ENCODE peak calls at places on chromosomes 6 and 20, in ten cellular contexts. N is CD8-positive, alpha-beta T cell; Y is A549; J is osteoblast; A is cardiac muscle cell; V is left lung; T is PC-9; H is heart right ventricle; I is foreskin fibroblast; X is astrocyte of the cerebellum. M is an unnamed sample.

GRCh38 chr6:144150673-144151009 is 324 bp downstream of the STX11 start:
- DNase-seq in N (peak), Y (peak), J (no peak), A (no peak), V (no peak), T (no peak), H (peak), I (peak), X (no peak), M (no peak)

GRCh38 chr6:147503587-147503986 is 4.9 kb upstream of the SAMD5 start:
- DNase-seq in N (no peak), Y (no peak), J (peak), A (no peak), V (no peak), T (no peak), H (no peak), I (no peak), X (no peak), M (no peak)

GRCh38 chr20:3420211-3420707 is 12.8 kb upstream of the DNAAF9 start:
- DNase-seq in N (peak), Y (no peak), J (no peak), A (peak), V (peak), T (no peak), H (no peak), I (peak), X (no peak), M (peak)

GRCh38 chr6:80215063-80215462 is 108.6 kb downstream of the BCKDHB start:
- DNase-seq in N (no peak), Y (no peak), J (no peak), A (no peak), V (no peak), T (no peak), H (no peak), I (no peak), X (no peak), M (no peak)

GRCh38 chr6:20205722-20206154 is 6.5 kb downstream of the MBOAT1 start:
- DNase-seq in N (no peak), Y (no peak), J (no peak), A (no peak), V (peak), T (no peak), H (no peak), I (no peak), X (no peak), M (no peak)

GRCh38 chr6:79420054-79420453 is 117.2 kb downstream of the LCA5 start:
- DNase-seq in N (no peak), Y (no peak), J (no peak), A (no peak), V (no peak), T (no peak), H (no peak), I (no peak), X (no peak), M (no peak)

GRCh38 chr6:139161817-139162284 is 27.0 kb downstream of the HECA start:
- DNase-seq in N (peak), Y (no peak), J (no peak), A (no peak), V (no peak), T (no peak), H (no peak), I (peak), X (no peak), M (no peak)

GRCh38 chr20:6006603-6006949 is 47.3 kb downstream of the LRRN4 start:
- DNase-seq in N (no peak), Y (no peak), J (no peak), A (no peak), V (no peak), T (no peak), H (no peak), I (no peak), X (no peak), M (no peak)

GRCh38 chr6:140711019-140711613 is 1336.7 kb upstream of the CITED2 start:
- DNase-seq in N (no peak), Y (no peak), J (no peak), A (no peak), V (no peak), T (no peak), H (no peak), I (no peak), X (no peak), M (no peak)

GRCh38 chr20:37986873-37987601 is 46.2 kb downstream of the TTI1 start:
- DNase-seq in N (no peak), Y (no peak), J (no peak), A (no peak), V (peak), T (peak), H (peak), I (peak), X (no peak), M (peak)

GRCh38 chr20:49112596-49113274 is 66.6 kb downstream of the CSE1L start:
- DNase-seq in N (no peak), Y (no peak), J (peak), A (no peak), V (no peak), T (no peak), H (no peak), I (peak), X (no peak), M (no peak)

GRCh38 chr20:47274449-47275108 is 81.9 kb downstream of the ZMYND8 start:
- DNase-seq in N (no peak), Y (peak), J (peak), A (peak), V (no peak), T (no peak), H (no peak), I (peak), X (peak), M (peak)

GRCh38 chr6:44373787-44374186 is 13.7 kb upstream of the CDC5L start:
- DNase-seq in N (no peak), Y (no peak), J (no peak), A (no peak), V (no peak), T (no peak), H (no peak), I (no peak), X (no peak), M (no peak)

GRCh38 chr20:21175433-21175832 is 49.6 kb downstream of the KIZ start:
- DNase-seq in N (no peak), Y (no peak), J (no peak), A (no peak), V (no peak), T (no peak), H (no peak), I (no peak), X (no peak), M (no peak)

GRCh38 chr20:41418739-41419293 is 52.2 kb upstream of the EMILIN3 start:
- DNase-seq in N (no peak), Y (no peak), J (no peak), A (no peak), V (no peak), T (no peak), H (no peak), I (no peak), X (no peak), M (no peak)

GRCh38 chr20:35344354-35344837 is 52.2 kb upstream of the FAM83C start:
- DNase-seq in N (no peak), Y (no peak), J (peak), A (peak), V (no peak), T (peak), H (peak), I (peak), X (peak), M (no peak)

GRCh38 chr6:157561037-157561790 is 180.2 kb downstream of the ZDHHC14 start:
- DNase-seq in N (no peak), Y (no peak), J (no peak), A (no peak), V (no peak), T (no peak), H (no peak), I (no peak), X (no peak), M (no peak)

GRCh38 chr20:61803903-61804804 is 261.5 kb downstream of the TAF4 start:
- DNase-seq in N (no peak), Y (no peak), J (peak), A (peak), V (no peak), T (no peak), H (no peak), I (peak), X (no peak), M (no peak)

GRCh38 chr6:148906386-148906785 is 159.6 kb downstream of the UST start:
- DNase-seq in N (no peak), Y (no peak), J (no peak), A (no peak), V (no peak), T (no peak), H (no peak), I (no peak), X (no peak), M (no peak)

GRCh38 chr6:125025164-125025854 is 63.1 kb downstream of the RNF217 start:
- DNase-seq in N (no peak), Y (no peak), J (no peak), A (no peak), V (no peak), T (no peak), H (no peak), I (no peak), X (no peak), M (no peak)

GRCh38 chr6:3001773-3002293 is 2.1 kb downstream of the NQO2 start:
- DNase-seq in N (no peak), Y (peak), J (peak), A (peak), V (no peak), T (no peak), H (no peak), I (peak), X (no peak), M (peak)

GRCh38 chr6:154606457-154606856 is 96.0 kb upstream of the CNKSR3 start:
- DNase-seq in N (peak), Y (no peak), J (no peak), A (peak), V (no peak), T (no peak), H (no peak), I (no peak), X (no peak), M (no peak)

GRCh38 chr6:102759415-102759814 is 1365.9 kb downstream of the GRIK2 start:
- DNase-seq in N (no peak), Y (no peak), J (no peak), A (no peak), V (no peak), T (no peak), H (no peak), I (no peak), X (no peak), M (no peak)

GRCh38 chr6:10721850-10722569 is 860 bp upstream of the TMEM14C start:
- DNase-seq in N (no peak), Y (no peak), J (no peak), A (no peak), V (no peak), T (no peak), H (no peak), I (no peak), X (no peak), M (no peak)

GRCh38 chr20:31698803-31699718 is 23.6 kb downstream of the BCL2L1 start:
- DNase-seq in N (no peak), Y (peak), J (peak), A (peak), V (peak), T (peak), H (no peak), I (peak), X (peak), M (peak)

GRCh38 chr20:60569116-60569515 is 610.9 kb downstream of the CDH26 start:
- DNase-seq in N (no peak), Y (no peak), J (no peak), A (no peak), V (no peak), T (no peak), H (no peak), I (no peak), X (no peak), M (no peak)

GRCh38 chr20:4161447-4162251 is 146.3 kb upstream of the RNF24 start:
- DNase-seq in N (no peak), Y (no peak), J (peak), A (peak), V (peak), T (peak), H (no peak), I (no peak), X (no peak), M (no peak)

GRCh38 chr20:16170406-16170971 is 402.8 kb downstream of the KIF16B start:
- DNase-seq in N (no peak), Y (no peak), J (no peak), A (no peak), V (no peak), T (no peak), H (no peak), I (no peak), X (no peak), M (no peak)

GRCh38 chr20:40797425-40797824 is 108.4 kb upstream of the MAFB start:
- DNase-seq in N (no peak), Y (peak), J (peak), A (peak), V (no peak), T (no peak), H (no peak), I (peak), X (peak), M (no peak)

GRCh38 chr6:159042003-159042823 is 2.6 kb downstream of the TAGAP start:
- DNase-seq in N (peak), Y (peak), J (peak), A (peak), V (peak), T (peak), H (no peak), I (peak), X (peak), M (peak)

DNA sequence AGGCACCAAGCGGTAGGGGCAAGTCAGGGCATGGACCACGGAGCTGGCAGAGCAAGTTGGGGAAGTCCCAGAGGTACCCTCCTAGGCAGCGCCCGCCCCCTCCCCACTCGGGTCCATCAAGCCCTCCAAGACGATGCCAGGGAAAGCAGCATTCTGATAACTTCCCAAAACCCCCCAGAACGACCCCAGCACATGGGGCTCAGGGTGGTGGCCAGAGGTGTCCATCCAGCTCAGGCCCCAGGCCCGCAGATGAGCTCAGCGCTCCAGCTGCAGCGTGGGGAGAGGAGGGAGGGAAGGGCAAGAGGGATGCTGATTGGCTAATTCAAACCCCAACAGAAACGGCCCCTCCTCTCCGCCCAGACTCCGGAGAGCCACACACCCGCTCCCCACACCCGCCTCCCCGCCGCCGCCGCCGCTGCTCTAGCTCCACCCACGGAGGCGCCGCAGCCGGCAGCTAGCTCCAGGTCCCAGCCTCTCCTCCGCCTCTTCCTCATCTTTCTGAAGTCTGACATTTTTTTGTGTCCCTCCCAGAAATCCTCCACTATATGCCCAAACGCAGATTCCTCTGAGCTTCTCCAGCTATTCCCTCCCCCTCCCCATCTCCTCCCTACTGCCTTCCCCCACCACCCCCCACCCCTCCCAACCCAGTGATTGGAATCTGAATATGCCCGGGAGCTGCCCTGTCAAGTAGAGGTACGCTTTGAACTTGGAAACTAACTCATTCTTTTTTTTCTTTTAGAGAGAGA is 40.3 kb upstream of the TLDC2 start:
- DNase-seq in N (peak), Y (peak), J (peak), A (peak), V (peak), T (peak), H (peak), I (peak), X (peak), M (peak)
- H3K4me3 ChIP-seq in N (peak), Y (peak), J (peak), A (no peak), V (peak), T (peak), H (peak), I (no peak), X (peak), M (no peak)

GRCh38 chr6:32075781-32076494 is 33.2 kb downstream of the TNXB start:
- DNase-seq in N (no peak), Y (no peak), J (peak), A (no peak), V (no peak), T (peak), H (no peak), I (no peak), X (no peak), M (no peak)
- H3K4me3 ChIP-seq in N (no peak), Y (no peak), J (no peak), A (no peak), V (no peak), T (no peak), H (no peak), I (no peak), X (no peak), M (no peak)

GRCh38 chr6:135323202-135323668 is 142.1 kb downstream of the MYB start:
- DNase-seq in N (no peak), Y (no peak), J (no peak), A (peak), V (no peak), T (no peak), H (no peak), I (no peak), X (peak), M (no peak)
- H3K4me3 ChIP-seq in N (no peak), Y (no peak), J (no peak), A (no peak), V (no peak), T (no peak), H (no peak), I (no peak), X (no peak), M (no peak)

GRCh38 chr6:26597821-26598220 is 1.1 kb downstream of the ABT1 start:
- DNase-seq in N (no peak), Y (no peak), J (peak), A (no peak), V (no peak), T (no peak), H (no peak), I (no peak), X (no peak), M (no peak)

GRCh38 chr6:26600759-26601158 is 4.0 kb downstream of the ABT1 start:
- DNase-seq in N (no peak), Y (no peak), J (no peak), A (no peak), V (no peak), T (no peak), H (no peak), I (no peak), X (no peak), M (no peak)

GRCh38 chr6:26599591-26599990 is 2.8 kb downstream of the ABT1 start:
- DNase-seq in N (no peak), Y (no peak), J (no peak), A (no peak), V (no peak), T (no peak), H (no peak), I (no peak), X (no peak), M (no peak)

GRCh38 chr6:26598267-26598666 is 1.5 kb downstream of the ABT1 start:
- DNase-seq in N (no peak), Y (no peak), J (no peak), A (no peak), V (no peak), T (no peak), H (no peak), I (no peak), X (no peak), M (no peak)

DNA sequence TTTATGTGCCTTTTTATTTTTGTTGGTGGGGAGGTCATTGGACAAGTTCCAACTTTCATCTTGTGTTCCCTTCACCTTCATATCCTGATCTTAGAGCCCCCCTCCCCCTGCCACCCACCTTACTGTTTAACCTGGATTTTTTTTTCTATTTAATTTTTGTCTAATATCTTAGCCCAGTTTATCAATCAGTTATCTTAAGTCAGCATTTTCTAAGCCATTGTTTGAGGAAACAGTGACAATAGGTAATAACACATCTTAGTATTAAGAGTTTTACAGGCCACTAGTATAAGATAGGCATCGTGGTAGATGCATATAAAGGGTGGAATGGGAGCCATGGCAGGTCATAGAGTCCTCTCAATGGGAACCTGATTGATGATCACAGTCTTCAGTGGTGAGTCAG is 2.4 kb downstream of the ABT1 start:
- DNase-seq in N (no peak), Y (no peak), J (no peak), A (no peak), V (no peak), T (no peak), H (no peak), I (no peak), X (no peak), M (no peak)
- H3K4me3 ChIP-seq in N (no peak), Y (no peak), J (no peak), A (no peak), V (no peak), T (no peak), H (no peak), I (no peak), X (no peak), M (no peak)

DNA sequence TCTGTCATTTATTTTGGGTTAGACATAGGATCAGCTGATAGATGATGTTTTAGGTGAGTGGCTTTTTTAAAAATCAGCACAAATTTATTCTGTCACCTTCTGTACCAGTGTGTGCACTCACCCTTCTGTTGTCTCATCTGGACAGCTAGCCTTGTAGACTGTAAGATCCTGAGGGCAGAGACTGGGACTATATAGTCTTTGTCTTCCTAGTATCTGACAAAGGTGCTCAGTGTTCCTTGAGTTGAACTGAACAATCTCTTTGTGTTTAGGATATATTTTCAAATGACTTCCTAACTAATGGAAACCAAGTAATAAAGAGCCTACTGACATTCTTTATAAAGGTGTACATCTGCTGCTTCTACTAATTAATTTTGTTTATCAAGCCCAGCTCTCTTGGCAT is 3.0 kb downstream of the DCBLD1 start:
- DNase-seq in N (no peak), Y (no peak), J (no peak), A (no peak), V (no peak), T (no peak), H (no peak), I (no peak), X (no peak), M (no peak)
- H3K4me3 ChIP-seq in N (no peak), Y (peak), J (peak), A (no peak), V (no peak), T (no peak), H (peak), I (peak), X (peak), M (no peak)

DNA sequence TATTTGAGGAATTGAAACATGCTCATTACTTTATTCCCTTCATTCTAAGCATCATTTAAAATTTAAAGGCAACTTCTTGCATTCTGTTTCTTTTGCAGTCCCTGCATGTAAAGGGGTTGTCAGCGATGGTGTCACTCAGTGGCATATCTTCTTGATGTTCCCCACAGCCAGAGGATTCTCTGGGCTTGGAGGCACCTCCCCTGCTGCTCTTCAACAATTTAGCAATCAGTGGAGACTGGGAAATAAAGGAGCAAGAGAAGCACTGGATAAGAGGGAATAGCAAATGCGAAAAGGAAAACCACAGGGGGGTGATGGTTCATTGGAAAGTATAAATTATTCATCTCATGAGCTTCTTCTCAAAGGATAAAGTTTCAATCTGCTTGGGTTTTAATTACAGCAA is 30.7 kb upstream of the MC3R start:
- DNase-seq in N (no peak), Y (no peak), J (no peak), A (no peak), V (no peak), T (no peak), H (no peak), I (no peak), X (no peak), M (no peak)
- H3K4me3 ChIP-seq in N (no peak), Y (no peak), J (no peak), A (no peak), V (no peak), T (no peak), H (no peak), I (no peak), X (no peak), M (no peak)

DNA sequence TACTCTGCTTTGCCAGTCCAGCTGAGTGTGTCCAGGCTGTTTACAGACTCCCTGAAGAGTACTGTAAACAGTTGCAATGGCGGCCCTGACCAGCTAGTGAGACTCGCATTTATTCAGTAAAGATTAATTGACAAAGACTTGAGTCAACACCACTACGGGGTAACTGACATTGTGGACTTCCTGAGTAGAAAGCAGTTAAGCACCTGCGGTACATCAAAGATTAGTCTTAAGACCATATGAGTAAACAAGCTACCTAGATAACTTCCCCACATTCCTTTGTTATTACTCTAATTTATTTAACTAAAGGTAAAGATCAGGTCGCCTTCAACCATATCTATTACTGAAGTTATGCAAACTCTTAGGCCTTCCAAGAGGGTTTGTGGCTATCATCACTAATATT is 12.6 kb downstream of the VPS52 start:
- DNase-seq in N (no peak), Y (no peak), J (no peak), A (no peak), V (no peak), T (no peak), H (no peak), I (no peak), X (no peak), M (no peak)
- H3K4me3 ChIP-seq in N (no peak), Y (no peak), J (no peak), A (no peak), V (no peak), T (no peak), H (no peak), I (no peak), X (no peak), M (no peak)